ENCODE peak calls at places on chromosomes 16 and 17, in four cellular contexts. U is mesendoderm, B is IMR-90, T is H1. S is an unnamed sample.

GRCh38 chr17:50649042-50649908 is 14.6 kb downstream of the ABCC3 start:
- DNase-seq in U (no peak), B (peak), T (no peak), S (no peak)

GRCh38 chr17:17433260-17433659 is 43.5 kb upstream of the MED9 start:
- DNase-seq in U (no peak), B (peak), T (no peak), S (no peak)

GRCh38 chr16:89583895-89584644 is 8.5 kb downstream of the CPNE7 start:
- DNase-seq in U (no peak), B (no peak), T (no peak), S (no peak)

GRCh38 chr16:31420037-31420436 is 8.1 kb downstream of the COX6A2 start:
- DNase-seq in U (no peak), B (no peak), T (no peak), S (no peak)

GRCh38 chr17:73909156-73909555 is 264.9 kb upstream of the SDK2 start:
- DNase-seq in U (no peak), B (no peak), T (no peak), S (no peak)

GRCh38 chr16:14020141-14020540 is 51.0 kb upstream of the MRTFB start:
- DNase-seq in U (no peak), B (no peak), T (no peak), S (no peak)

GRCh38 chr16:30567991-30568638 is 3.4 kb downstream of the ZNF688 start:
- DNase-seq in U (no peak), B (peak), T (no peak), S (no peak)

GRCh38 chr16:64459821-64460220 is 662.0 kb downstream of the CDH11 start:
- DNase-seq in U (no peak), B (peak), T (no peak), S (no peak)

GRCh38 chr17:51682115-51682514 is 421.8 kb downstream of the UTP18 start:
- DNase-seq in U (no peak), B (no peak), T (no peak), S (peak)

GRCh38 chr16:81469710-81470481 is 25.3 kb downstream of the CMIP start:
- DNase-seq in U (no peak), B (no peak), T (no peak), S (no peak)

GRCh38 chr16:9331503-9331902 is 240.1 kb downstream of the HAPSTR1 start:
- DNase-seq in U (no peak), B (no peak), T (no peak), S (no peak)

GRCh38 chr16:72621651-72622050 is 426.3 kb downstream of the ZFHX3 start:
- DNase-seq in U (no peak), B (peak), T (no peak), S (no peak)

DNA sequence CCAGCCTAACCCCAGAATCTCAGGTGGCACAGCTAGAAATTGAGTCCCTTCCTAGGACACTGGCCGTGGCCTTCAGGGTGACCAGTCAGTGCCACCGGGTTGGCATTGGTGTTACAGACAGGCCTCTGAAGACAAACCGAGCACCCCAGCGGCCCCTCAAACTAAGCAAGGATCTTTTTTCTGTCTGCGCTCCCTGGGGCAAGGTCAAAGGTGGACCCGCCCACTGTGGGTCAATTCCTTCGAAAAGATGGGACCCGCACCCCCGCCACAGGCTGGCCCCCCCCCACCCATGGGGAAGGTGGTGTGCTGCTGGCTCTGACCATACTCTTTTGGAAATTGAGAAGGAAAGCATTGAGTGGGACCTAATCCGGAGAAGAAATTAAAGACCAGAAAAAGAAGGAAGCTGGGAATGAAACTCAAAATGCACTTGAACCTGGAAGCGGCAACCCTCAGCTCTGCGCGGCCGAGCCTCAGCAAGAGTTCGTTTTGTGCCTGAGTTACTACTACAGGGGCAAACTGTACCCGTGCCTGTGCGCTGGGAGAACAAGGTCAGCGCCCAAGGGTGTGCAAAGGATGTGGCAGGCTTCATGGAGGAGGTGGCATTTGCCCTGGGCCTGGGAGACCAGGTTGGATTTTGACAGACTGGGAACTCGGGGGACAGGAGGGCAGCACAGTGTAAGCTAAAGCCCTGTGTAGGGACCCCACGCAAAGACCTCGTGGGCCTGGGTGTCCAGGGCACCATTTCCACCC is 20.4 kb downstream of the TMC6 start:
- DNase-seq in U (no peak), B (no peak), T (no peak), S (no peak)
- H3K56ac ChIP-seq in U (no peak), B (no peak), T (no peak), S (no peak)

DNA sequence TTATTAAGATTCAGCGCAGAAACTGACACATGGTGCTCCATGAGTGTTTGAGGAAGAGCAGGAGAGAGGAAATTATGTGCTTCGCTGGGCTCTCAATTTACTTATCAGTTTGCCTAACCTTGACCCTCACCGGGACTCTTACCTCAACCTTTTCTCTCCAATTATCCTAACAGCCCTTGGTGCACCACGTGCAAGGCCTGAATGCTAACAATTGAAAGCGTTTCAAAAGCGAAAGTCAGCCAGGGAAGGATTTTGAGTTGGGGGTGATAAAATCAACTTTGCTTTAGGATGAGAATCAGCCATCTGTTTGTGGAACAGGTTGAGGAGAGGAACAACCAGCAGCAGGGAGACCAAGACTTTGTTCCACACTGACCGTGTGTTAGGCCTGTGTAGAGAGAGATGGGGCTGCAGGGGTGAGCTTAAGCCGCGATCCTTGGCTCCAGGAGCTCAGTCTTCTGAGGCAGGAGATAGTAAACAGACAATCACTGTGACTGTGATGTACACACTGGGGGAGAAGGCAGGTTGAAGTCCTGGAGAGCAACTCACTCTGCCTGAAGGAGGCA is 11.6 kb upstream of the PRSS22 start:
- DNase-seq in U (no peak), B (no peak), T (no peak), S (no peak)
- H3K56ac ChIP-seq in U (no peak), B (no peak), T (no peak), S (no peak)

GRCh38 chr17:29791336-29791735 is 138.7 kb downstream of the SSH2 start:
- DNase-seq in U (no peak), B (no peak), T (no peak), S (no peak)
- H3K56ac ChIP-seq in U (no peak), B (no peak), T (no peak), S (no peak)

GRCh38 chr17:57559634-57560387 is 185.3 kb downstream of the CCDC182 start:
- DNase-seq in U (no peak), B (no peak), T (no peak), S (no peak)
- H3K56ac ChIP-seq in U (no peak), B (no peak), T (no peak), S (no peak)

S was measured in H9.